ENCODE peak calls at places on chromosome 1, in seven cellular contexts. One of them, this sample, is unnamed.

GRCh38 chr1:198462365-198463025 is 78.0 kb downstream of the ATP6V1G3 start:
- DNase-seq in GM12865: no peak
- DNase-seq in H9: no peak
- DNase-seq in endothelial cell: no peak
- DNase-seq in pancreas: no peak
- DNase-seq in fibroblast of mammary gland: peak
- DNase-seq in heart right ventricle: no peak
- DNase-seq in this sample: no peak

GRCh38 chr1:115879977-115880376 is 39.1 kb upstream of the NHLH2 start:
- DNase-seq in fibroblast of mammary gland: no peak
- DNase-seq in H9: peak
- DNase-seq in pancreas: no peak
- DNase-seq in GM12865: no peak
- DNase-seq in heart right ventricle: no peak
- DNase-seq in endothelial cell: no peak
- DNase-seq in this sample: no peak

GRCh38 chr1:209839875-209840491 is 12.2 kb downstream of the UTP25 start:
- DNase-seq in fibroblast of mammary gland: peak
- DNase-seq in heart right ventricle: no peak
- DNase-seq in H9: no peak
- DNase-seq in pancreas: no peak
- DNase-seq in endothelial cell: no peak
- DNase-seq in GM12865: no peak
- DNase-seq in this sample: no peak

GRCh38 chr1:66925944-66926343 is 1.2 kb downstream of the MIER1 start:
- DNase-seq in endothelial cell: peak
- DNase-seq in H9: no peak
- DNase-seq in GM12865: no peak
- DNase-seq in pancreas: no peak
- DNase-seq in heart right ventricle: no peak
- DNase-seq in fibroblast of mammary gland: no peak
- DNase-seq in this sample: no peak

GRCh38 chr1:210299501-210299900 is 29.2 kb upstream of the HHAT start:
- DNase-seq in H9: no peak
- DNase-seq in fibroblast of mammary gland: no peak
- DNase-seq in pancreas: no peak
- DNase-seq in endothelial cell: no peak
- DNase-seq in GM12865: no peak
- DNase-seq in heart right ventricle: no peak
- DNase-seq in this sample: no peak

GRCh38 chr1:210264521-210265380 is 32.2 kb downstream of the SERTAD4 start:
- DNase-seq in fibroblast of mammary gland: no peak
- DNase-seq in pancreas: no peak
- DNase-seq in GM12865: no peak
- DNase-seq in H9: no peak
- DNase-seq in heart right ventricle: no peak
- DNase-seq in endothelial cell: no peak
- DNase-seq in this sample: no peak

GRCh38 chr1:1359316-1359667 is 937 bp upstream of the MXRA8 start:
- DNase-seq in pancreas: no peak
- DNase-seq in GM12865: no peak
- DNase-seq in endothelial cell: no peak
- DNase-seq in H9: no peak
- DNase-seq in heart right ventricle: peak
- DNase-seq in fibroblast of mammary gland: peak
- DNase-seq in this sample: no peak

GRCh38 chr1:93905051-93905450 is 4.2 kb downstream of the GCLM start:
- DNase-seq in fibroblast of mammary gland: no peak
- DNase-seq in pancreas: no peak
- DNase-seq in heart right ventricle: no peak
- DNase-seq in H9: no peak
- DNase-seq in GM12865: no peak
- DNase-seq in endothelial cell: no peak
- DNase-seq in this sample: no peak

GRCh38 chr1:218850367-218850766 is 323.3 kb upstream of the LYPLAL1 start:
- DNase-seq in heart right ventricle: no peak
- DNase-seq in GM12865: no peak
- DNase-seq in endothelial cell: no peak
- DNase-seq in fibroblast of mammary gland: peak
- DNase-seq in H9: no peak
- DNase-seq in pancreas: no peak
- DNase-seq in this sample: no peak

GRCh38 chr1:34928066-34928864 is 1.2 kb downstream of the DLGAP3 start:
- DNase-seq in fibroblast of mammary gland: no peak
- DNase-seq in heart right ventricle: no peak
- DNase-seq in endothelial cell: no peak
- DNase-seq in pancreas: no peak
- DNase-seq in H9: peak
- DNase-seq in GM12865: no peak
- DNase-seq in this sample: no peak

GRCh38 chr1:242524571-242525359 is at the start of gene PLD5:
- DNase-seq in fibroblast of mammary gland: no peak
- DNase-seq in H9: peak
- DNase-seq in GM12865: no peak
- DNase-seq in pancreas: peak
- DNase-seq in heart right ventricle: no peak
- DNase-seq in endothelial cell: peak
- DNase-seq in this sample: no peak

GRCh38 chr1:199861020-199861795 is 166.3 kb upstream of the NR5A2 start:
- DNase-seq in H9: no peak
- DNase-seq in endothelial cell: no peak
- DNase-seq in GM12865: no peak
- DNase-seq in fibroblast of mammary gland: no peak
- DNase-seq in heart right ventricle: no peak
- DNase-seq in pancreas: no peak
- DNase-seq in this sample: no peak

GRCh38 chr1:169238506-169238905 is 129.1 kb downstream of the NME7 start:
- DNase-seq in H9: no peak
- DNase-seq in pancreas: no peak
- DNase-seq in heart right ventricle: no peak
- DNase-seq in fibroblast of mammary gland: peak
- DNase-seq in GM12865: no peak
- DNase-seq in endothelial cell: no peak
- DNase-seq in this sample: no peak

GRCh38 chr1:169234780-169235179 is 128.3 kb downstream of the ATP1B1 start:
- DNase-seq in GM12865: no peak
- DNase-seq in fibroblast of mammary gland: no peak
- DNase-seq in pancreas: no peak
- DNase-seq in endothelial cell: no peak
- DNase-seq in H9: no peak
- DNase-seq in heart right ventricle: no peak
- DNase-seq in this sample: no peak

GRCh38 chr1:169236880-169237279 is 130.4 kb downstream of the ATP1B1 start:
- DNase-seq in heart right ventricle: no peak
- DNase-seq in pancreas: no peak
- DNase-seq in fibroblast of mammary gland: peak
- DNase-seq in endothelial cell: no peak
- DNase-seq in GM12865: no peak
- DNase-seq in H9: no peak
- DNase-seq in this sample: no peak

GRCh38 chr1:169235568-169235967 is 129.1 kb downstream of the ATP1B1 start:
- DNase-seq in endothelial cell: no peak
- DNase-seq in pancreas: no peak
- DNase-seq in heart right ventricle: no peak
- DNase-seq in GM12865: no peak
- DNase-seq in H9: no peak
- DNase-seq in fibroblast of mammary gland: no peak
- DNase-seq in this sample: no peak

GRCh38 chr1:169236143-169236542 is 129.7 kb downstream of the ATP1B1 start:
- DNase-seq in heart right ventricle: no peak
- DNase-seq in fibroblast of mammary gland: peak
- DNase-seq in GM12865: no peak
- DNase-seq in H9: no peak
- DNase-seq in endothelial cell: no peak
- DNase-seq in pancreas: no peak
- DNase-seq in this sample: no peak
- TF ChIP-seq CTCF in heart right ventricle: no peak
- TF ChIP-seq CTCF in fibroblast of mammary gland: no peak
- TF ChIP-seq CTCF in GM12865: no peak
- TF ChIP-seq CTCF in H9: no peak
- TF ChIP-seq CTCF in endothelial cell: no peak
- TF ChIP-seq CTCF in pancreas: no peak
- TF ChIP-seq CTCF in this sample: no peak

DNA sequence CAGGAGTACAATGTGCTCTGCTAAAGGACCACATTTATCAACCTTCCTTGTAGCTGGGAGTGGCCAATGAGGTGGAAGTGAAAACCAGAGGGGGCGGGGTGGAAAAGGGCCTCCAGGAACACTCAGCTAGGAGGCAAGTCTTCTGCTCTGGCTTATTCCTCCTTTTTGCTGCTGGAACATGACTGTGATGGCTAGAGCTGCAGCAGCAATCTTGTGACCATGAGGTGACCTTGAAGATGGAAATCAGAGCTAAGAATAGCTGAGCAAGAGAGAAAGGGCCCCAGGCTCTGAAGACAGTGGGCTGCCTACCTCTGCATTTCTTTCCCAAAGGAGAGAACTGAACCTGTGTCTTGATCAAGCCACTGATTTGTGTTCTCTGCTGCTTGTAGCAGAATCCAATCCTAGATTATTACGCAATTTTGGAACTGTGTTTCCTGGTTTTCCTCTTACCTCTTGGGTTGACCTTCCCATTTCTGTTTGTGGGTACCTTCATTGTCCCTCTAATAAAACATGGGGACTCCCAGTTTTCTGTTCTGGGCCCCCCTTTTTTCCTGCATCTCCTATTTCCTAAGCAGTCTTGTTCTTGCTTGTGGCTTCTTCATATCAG is 36.4 kb upstream of the WNT4 start:
- DNase-seq in pancreas: no peak
- DNase-seq in H9: no peak
- DNase-seq in heart right ventricle: no peak
- DNase-seq in GM12865: no peak
- DNase-seq in fibroblast of mammary gland: no peak
- DNase-seq in endothelial cell: no peak
- DNase-seq in this sample: no peak
- TF ChIP-seq CTCF in pancreas: no peak
- TF ChIP-seq CTCF in H9: no peak
- TF ChIP-seq CTCF in heart right ventricle: no peak
- TF ChIP-seq CTCF in GM12865: no peak
- TF ChIP-seq CTCF in fibroblast of mammary gland: no peak
- TF ChIP-seq CTCF in endothelial cell: no peak
- TF ChIP-seq CTCF in this sample: no peak

GRCh38 chr1:17079140-17079868 is 25.5 kb upstream of the SDHB start:
- DNase-seq in fibroblast of mammary gland: no peak
- DNase-seq in pancreas: no peak
- DNase-seq in GM12865: peak
- DNase-seq in heart right ventricle: no peak
- DNase-seq in endothelial cell: no peak
- DNase-seq in H9: no peak
- DNase-seq in this sample: no peak

GRCh38 chr1:17081439-17081838 is 27.6 kb upstream of the SDHB start:
- DNase-seq in heart right ventricle: no peak
- DNase-seq in pancreas: peak
- DNase-seq in GM12865: peak
- DNase-seq in H9: no peak
- DNase-seq in fibroblast of mammary gland: no peak
- DNase-seq in endothelial cell: no peak
- DNase-seq in this sample: no peak

GRCh38 chr1:17082761-17083160 is 28.9 kb upstream of the SDHB start:
- DNase-seq in endothelial cell: no peak
- DNase-seq in pancreas: no peak
- DNase-seq in fibroblast of mammary gland: no peak
- DNase-seq in H9: no peak
- DNase-seq in heart right ventricle: no peak
- DNase-seq in GM12865: no peak
- DNase-seq in this sample: no peak

GRCh38 chr1:17080881-17081280 is 27.0 kb upstream of the SDHB start:
- DNase-seq in endothelial cell: no peak
- DNase-seq in H9: no peak
- DNase-seq in heart right ventricle: no peak
- DNase-seq in pancreas: peak
- DNase-seq in GM12865: no peak
- DNase-seq in fibroblast of mammary gland: no peak
- DNase-seq in this sample: no peak

GRCh38 chr1:17080085-17080759 is 26.4 kb upstream of the SDHB start:
- DNase-seq in fibroblast of mammary gland: no peak
- DNase-seq in heart right ventricle: no peak
- DNase-seq in pancreas: no peak
- DNase-seq in GM12865: no peak
- DNase-seq in endothelial cell: no peak
- DNase-seq in H9: no peak
- DNase-seq in this sample: no peak
- TF ChIP-seq CTCF in fibroblast of mammary gland: no peak
- TF ChIP-seq CTCF in heart right ventricle: no peak
- TF ChIP-seq CTCF in pancreas: no peak
- TF ChIP-seq CTCF in GM12865: no peak
- TF ChIP-seq CTCF in endothelial cell: no peak
- TF ChIP-seq CTCF in H9: no peak
- TF ChIP-seq CTCF in this sample: no peak

DNA sequence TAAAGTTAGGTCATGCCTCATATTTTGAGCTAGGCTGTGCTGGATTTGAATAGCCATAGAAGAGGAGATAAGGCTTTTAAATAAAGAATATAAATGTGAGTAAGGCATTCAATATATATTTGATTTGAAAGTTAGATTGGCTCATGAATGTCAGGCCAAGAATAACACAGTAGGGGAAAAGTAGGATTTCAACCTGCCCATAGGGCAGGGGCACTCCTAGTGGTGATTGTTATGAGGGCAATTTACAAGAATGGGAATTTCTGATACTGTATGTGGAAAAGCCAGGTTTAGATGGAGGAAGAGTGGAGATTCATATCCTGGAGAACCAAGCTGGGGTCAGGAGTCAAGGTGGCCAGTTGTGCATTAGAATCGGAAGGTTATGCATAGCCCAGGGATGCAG is 74.9 kb downstream of the DNAH14 start:
- DNase-seq in H9: no peak
- DNase-seq in GM12865: no peak
- DNase-seq in heart right ventricle: no peak
- DNase-seq in fibroblast of mammary gland: no peak
- DNase-seq in pancreas: no peak
- DNase-seq in endothelial cell: no peak
- DNase-seq in this sample: no peak
- TF ChIP-seq CTCF in H9: peak
- TF ChIP-seq CTCF in GM12865: peak
- TF ChIP-seq CTCF in heart right ventricle: no peak
- TF ChIP-seq CTCF in fibroblast of mammary gland: peak
- TF ChIP-seq CTCF in pancreas: no peak
- TF ChIP-seq CTCF in endothelial cell: no peak
- TF ChIP-seq CTCF in this sample: peak

This sample was measured in chondrocyte.